ENCODE peak calls at places on chromosome 2, in four cellular contexts. A is cardiac fibroblast, G is GM12878, H is lower leg skin. Q is an unnamed sample.
A peak's percentile ranks its signal among the peaks of the same experiment; 100 is the strongest.

GRCh38 chr2:123993728-123994323 is 31.3 kb upstream of the CNTNAP5 start:
- DNase-seq in H (no peak), A (peak; percentile 56), G (no peak), Q (peak; percentile 6)

GRCh38 chr2:241974851-241975592 is 105.5 kb downstream of the RTP5 start:
- DNase-seq in A (no peak), H (peak; percentile 81), G (no peak), Q (no peak)

GRCh38 chr2:192197387-192197786 is 2.7 kb upstream of the TMEFF2 start:
- DNase-seq in H (no peak), G (no peak), A (no peak), Q (no peak)

GRCh38 chr2:232869138-232870001 is 694 bp upstream of the SNORC start:
- DNase-seq in H (peak; percentile 76), A (no peak), G (no peak), Q (no peak)

GRCh38 chr2:47034973-47035609 is 119.5 kb upstream of the MCFD2 start:
- DNase-seq in A (no peak), H (peak; percentile 92), G (peak; percentile 33), Q (no peak)

GRCh38 chr2:64327510-64328414 is 126.2 kb upstream of the LGALSL start:
- DNase-seq in H (peak; percentile 83), G (peak; percentile 43), A (peak; percentile 45), Q (peak; percentile 4)

GRCh38 chr2:113891265-113891959 is 1.5 kb downstream of the ACTR3 start:
- DNase-seq in H (no peak), A (peak; percentile 27), G (no peak), Q (no peak)

GRCh38 chr2:108267117-108267516 is 21.6 kb upstream of the SULT1C2 start:
- DNase-seq in H (no peak), G (no peak), A (peak; percentile 12), Q (peak; percentile 33)

GRCh38 chr2:233387667-233388528 is 33.6 kb downstream of the DGKD start:
- DNase-seq in G (no peak), H (peak; percentile 96), A (peak; percentile 99), Q (peak; percentile 88)

GRCh38 chr2:225948903-225949302 is 549.4 kb downstream of the NYAP2 start:
- DNase-seq in A (no peak), G (no peak), H (no peak), Q (no peak)

GRCh38 chr2:8575810-8576423 is 105.9 kb upstream of the ID2 start:
- DNase-seq in H (peak; percentile 77), A (no peak), G (no peak), Q (no peak)

GRCh38 chr2:72138011-72138881 is 9.4 kb downstream of the CYP26B1 start:
- DNase-seq in G (no peak), H (peak; percentile 83), A (no peak), Q (no peak)

GRCh38 chr2:64820901-64821300 is 167.2 kb upstream of the SERTAD2 start:
- DNase-seq in G (no peak), H (no peak), A (no peak), Q (no peak)

GRCh38 chr2:103980401-103980800 is 873.5 kb upstream of the POU3F3 start:
- DNase-seq in G (no peak), H (no peak), A (no peak), Q (no peak)

GRCh38 chr2:150997702-150998480 is 263.8 kb downstream of the RBM43 start:
- DNase-seq in G (no peak), A (no peak), H (no peak), Q (peak; percentile 97)

GRCh38 chr2:14081526-14081925 is 551.0 kb upstream of the LRATD1 start:
- DNase-seq in A (no peak), H (no peak), G (no peak), Q (no peak)

GRCh38 chr2:225526731-225527427 is 127.4 kb downstream of the NYAP2 start:
- DNase-seq in A (no peak), H (no peak), G (no peak), Q (no peak)

GRCh38 chr2:69539549-69539908 is 102.3 kb upstream of the NFU1 start:
- DNase-seq in A (no peak), H (no peak), G (no peak), Q (no peak)

GRCh38 chr2:11577101-11577883 is 43.4 kb downstream of the GREB1 start:
- DNase-seq in G (no peak), H (no peak), A (no peak), Q (no peak)

GRCh38 chr2:177143444-177143843 is 69.2 kb upstream of the HNRNPA3 start:
- DNase-seq in G (no peak), A (peak; percentile 54), H (no peak), Q (peak; percentile 72)

GRCh38 chr2:53432921-53433320 is 334.7 kb upstream of the CHAC2 start:
- DNase-seq in A (no peak), G (no peak), H (no peak), Q (no peak)

GRCh38 chr2:190137561-190137960 is 75.0 kb upstream of the MSTN start:
- DNase-seq in H (no peak), A (peak; percentile 70), G (no peak), Q (peak; percentile 64)

GRCh38 chr2:128833628-128834027 is 515.0 kb upstream of the HS6ST1 start:
- DNase-seq in G (no peak), A (no peak), H (no peak), Q (no peak)

GRCh38 chr2:240624950-240625621 is at the start of gene GPR35:
- DNase-seq in A (peak; percentile 24), G (peak; percentile 42), H (peak; percentile 85), Q (peak; percentile 76)

GRCh38 chr2:39696072-39696471 is 30.4 kb downstream of the TMEM178A start:
- DNase-seq in H (no peak), A (peak; percentile 84), G (no peak), Q (peak; percentile 89)

GRCh38 chr2:127526940-127527804 is 883 bp upstream of the IWS1 start:
- DNase-seq in A (no peak), G (no peak), H (no peak), Q (no peak)

GRCh38 chr2:11389551-11390528 is 45.4 kb upstream of the ROCK2 start:
- DNase-seq in H (peak; percentile 76), G (no peak), A (peak; percentile 79), Q (peak; percentile 38)

GRCh38 chr2:235480614-235481013 is 13.2 kb upstream of the AGAP1 start:
- DNase-seq in H (no peak), G (peak; percentile 15), A (no peak), Q (no peak)

GRCh38 chr2:224284134-224284946 is 117.6 kb downstream of the FAM124B start:
- DNase-seq in A (peak; percentile 46), H (no peak), G (no peak), Q (peak; percentile 26)

GRCh38 chr2:18684202-18685040 is 95.1 kb upstream of the NT5C1B start:
- DNase-seq in A (no peak), G (no peak), H (no peak), Q (peak; percentile 90)

GRCh38 chr2:63424329-63425078 is 163.8 kb downstream of the WDPCP start:
- DNase-seq in G (no peak), A (peak; percentile 53), H (no peak), Q (peak; percentile 11)

GRCh38 chr2:19900536-19901200 is 1.1 kb downstream of the TTC32 start:
- DNase-seq in H (no peak), G (no peak), A (peak; percentile 12), Q (peak; percentile 23)

GRCh38 chr2:156181208-156181607 is 151.3 kb downstream of the NR4A2 start:
- DNase-seq in A (no peak), H (no peak), G (no peak), Q (no peak)

GRCh38 chr2:108409768-108410167 is 32.0 kb downstream of the SULT1C4 start:
- DNase-seq in H (no peak), G (no peak), A (no peak), Q (peak; percentile 58)

GRCh38 chr2:30736461-30737325 is 70.6 kb downstream of the CAPN13 start:
- DNase-seq in G (no peak), H (peak; percentile 77), A (no peak), Q (no peak)

GRCh38 chr2:30733829-30734520 is 73.3 kb downstream of the CAPN13 start:
- DNase-seq in H (peak; percentile 65), A (no peak), G (no peak), Q (no peak)

GRCh38 chr2:30738141-30738911 is 68.9 kb downstream of the CAPN13 start:
- DNase-seq in A (no peak), H (peak; percentile 80), G (no peak), Q (no peak)

GRCh38 chr2:30741576-30741975 is 65.7 kb downstream of the CAPN13 start:
- DNase-seq in H (peak; percentile 64), A (no peak), G (no peak), Q (no peak)

GRCh38 chr2:30737326-30737610 is 70.0 kb downstream of the CAPN13 start:
- DNase-seq in A (no peak), H (peak; percentile 61), G (no peak), Q (no peak)
- TF ChIP-seq CTCF in A (no peak), H (no peak), G (no peak), Q (no peak)

GRCh38 chr2:168997113-168997512 is 34.0 kb downstream of the ABCB11 start:
- DNase-seq in G (no peak), A (peak; percentile 86), H (no peak), Q (no peak)

GRCh38 chr2:168992591-168993349 is 38.4 kb downstream of the ABCB11 start:
- DNase-seq in G (no peak), A (peak; percentile 79), H (no peak), Q (peak; percentile 1)

GRCh38 chr2:168992026-168992425 is 39.1 kb downstream of the ABCB11 start:
- DNase-seq in A (peak; percentile 34), H (no peak), G (no peak), Q (peak; percentile 4)

GRCh38 chr2:168995744-168996143 is 35.4 kb downstream of the ABCB11 start:
- DNase-seq in H (no peak), A (no peak), G (no peak), Q (no peak)

GRCh38 chr2:168993538-168993937 is 37.6 kb downstream of the ABCB11 start:
- DNase-seq in A (no peak), G (no peak), H (no peak), Q (no peak)
- H3K4me3 ChIP-seq in A (no peak overlapping the region), G (no peak overlapping the region), H (no peak overlapping the region), Q (no peak overlapping the region)

DNA sequence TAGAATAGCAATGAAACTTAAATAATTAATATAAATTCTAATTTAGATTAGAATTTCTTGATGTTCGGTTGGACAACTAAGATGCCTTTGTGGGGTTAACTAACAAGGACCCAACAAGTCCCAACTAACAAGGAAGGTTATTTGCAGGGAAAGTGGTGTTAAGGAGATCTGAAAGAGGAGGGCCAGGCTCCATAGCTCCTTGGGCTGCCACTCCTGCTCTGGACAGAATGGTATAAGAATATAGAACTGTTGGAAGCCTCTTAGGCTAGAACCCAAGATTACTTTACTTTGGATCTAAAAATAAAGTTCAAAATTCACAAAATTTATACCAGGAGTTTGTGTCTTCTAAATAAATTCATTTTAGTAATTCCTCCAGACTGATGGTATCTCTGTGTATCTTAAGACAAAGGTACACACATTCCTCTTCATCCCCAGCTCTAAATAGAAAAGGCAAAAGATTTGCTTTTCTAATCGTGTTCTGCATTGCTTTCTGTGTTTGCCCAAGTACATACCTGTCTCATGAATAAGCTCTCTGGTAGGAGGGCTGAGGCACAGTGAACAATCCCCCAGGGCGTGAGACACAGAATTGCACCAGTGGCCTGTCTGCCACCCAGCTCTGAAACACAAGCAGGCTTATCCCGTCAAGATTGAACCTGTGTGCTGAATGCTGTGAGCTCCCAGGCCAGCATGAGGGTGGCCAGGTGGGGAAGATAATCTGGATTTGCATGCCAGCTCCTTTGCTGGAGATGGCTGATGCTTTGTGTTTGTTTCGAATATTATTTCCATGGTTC is 176.0 kb downstream of the ACKR3 start:
- DNase-seq in A (peak; percentile 71), G (no peak), H (peak; percentile 89), Q (peak; percentile 86)
- TF ChIP-seq CTCF in A (no peak), G (no peak), H (no peak), Q (peak; percentile 13)

DNA sequence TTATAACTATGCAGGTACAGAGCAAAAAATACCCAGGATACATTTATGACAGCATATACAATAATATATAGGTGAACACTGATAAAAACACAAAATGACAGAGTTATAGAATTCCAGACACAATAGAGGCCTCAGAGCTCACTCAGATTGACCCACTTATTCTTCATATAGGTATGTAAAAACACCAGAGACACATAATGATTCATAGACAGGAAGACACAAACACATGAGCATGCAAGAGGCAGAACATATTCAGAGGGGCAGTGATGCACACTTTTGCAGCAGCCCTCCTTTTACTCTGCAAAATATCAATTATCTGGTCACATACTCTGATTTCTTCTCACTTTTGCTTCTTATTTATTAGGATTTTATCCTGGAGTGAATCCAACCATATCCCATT is 633.3 kb upstream of the ACVR2A start:
- DNase-seq in G (no peak), H (no peak), A (no peak), Q (no peak)
- H3K4me3 ChIP-seq in G (no peak overlapping the region), H (no peak overlapping the region), A (no peak overlapping the region), Q (no peak overlapping the region)